ENCODE peak calls at places on chromosome 10, in seven cellular contexts. One of them, this sample, is unnamed.

GRCh38 chr10:128516180-128516579 is 390.0 kb upstream of the MKI67 start:
- DNase-seq in lung: no peak
- DNase-seq in prostate gland: no peak
- DNase-seq in Kasumi-1: no peak
- DNase-seq in stimulated activated naive B cell treated with anti-CD40 and anti-IgM and Interleukin-4, amounts not matched to agents 10 μg/mL and 1 μg/mL and 100 μg/mL, for 72 hours: no peak
- DNase-seq in DMS153: no peak
- DNase-seq in WTC11: no peak
- DNase-seq in this sample: no peak

GRCh38 chr10:129694633-129695356 is 227.8 kb downstream of the MGMT start:
- DNase-seq in lung: no peak
- DNase-seq in prostate gland: no peak
- DNase-seq in Kasumi-1: no peak
- DNase-seq in stimulated activated naive B cell treated with anti-CD40 and anti-IgM and Interleukin-4, amounts not matched to agents 10 μg/mL and 1 μg/mL and 100 μg/mL, for 72 hours: no peak
- DNase-seq in DMS153: no peak
- DNase-seq in WTC11: no peak
- DNase-seq in this sample: peak; percentile 85

GRCh38 chr10:129501652-129502436 is 34.8 kb downstream of the MGMT start:
- DNase-seq in lung: no peak
- DNase-seq in prostate gland: no peak
- DNase-seq in Kasumi-1: no peak
- DNase-seq in stimulated activated naive B cell treated with anti-CD40 and anti-IgM and Interleukin-4, amounts not matched to agents 10 μg/mL and 1 μg/mL and 100 μg/mL, for 72 hours: peak; percentile 59
- DNase-seq in DMS153: no peak
- DNase-seq in WTC11: no peak
- DNase-seq in this sample: no peak

GRCh38 chr10:44477021-44477420 is 92.1 kb upstream of the CXCL12 start:
- DNase-seq in lung: no peak
- DNase-seq in prostate gland: no peak
- DNase-seq in Kasumi-1: no peak
- DNase-seq in stimulated activated naive B cell treated with anti-CD40 and anti-IgM and Interleukin-4, amounts not matched to agents 10 μg/mL and 1 μg/mL and 100 μg/mL, for 72 hours: no peak
- DNase-seq in DMS153: no peak
- DNase-seq in WTC11: no peak
- DNase-seq in this sample: no peak

GRCh38 chr10:116891208-116891607 is 41.9 kb downstream of the ENO4 start:
- DNase-seq in lung: no peak
- DNase-seq in prostate gland: peak; percentile 10
- DNase-seq in Kasumi-1: no peak
- DNase-seq in stimulated activated naive B cell treated with anti-CD40 and anti-IgM and Interleukin-4, amounts not matched to agents 10 μg/mL and 1 μg/mL and 100 μg/mL, for 72 hours: no peak
- DNase-seq in DMS153: no peak
- DNase-seq in WTC11: no peak
- DNase-seq in this sample: no peak

GRCh38 chr10:132712291-132712690 is 73.7 kb downstream of the NKX6-2 start:
- DNase-seq in lung: no peak
- DNase-seq in prostate gland: no peak
- DNase-seq in Kasumi-1: no peak
- DNase-seq in stimulated activated naive B cell treated with anti-CD40 and anti-IgM and Interleukin-4, amounts not matched to agents 10 μg/mL and 1 μg/mL and 100 μg/mL, for 72 hours: no peak
- DNase-seq in DMS153: no peak
- DNase-seq in WTC11: no peak
- DNase-seq in this sample: no peak

GRCh38 chr10:77248104-77248503 is 389.5 kb downstream of the KCNMA1 start:
- DNase-seq in lung: no peak
- DNase-seq in prostate gland: no peak
- DNase-seq in Kasumi-1: no peak
- DNase-seq in stimulated activated naive B cell treated with anti-CD40 and anti-IgM and Interleukin-4, amounts not matched to agents 10 μg/mL and 1 μg/mL and 100 μg/mL, for 72 hours: no peak
- DNase-seq in DMS153: no peak
- DNase-seq in WTC11: peak; percentile 22
- DNase-seq in this sample: no peak

GRCh38 chr10:84511709-84512108 is 183.3 kb downstream of the CCSER2 start:
- DNase-seq in lung: no peak
- DNase-seq in prostate gland: no peak
- DNase-seq in Kasumi-1: no peak
- DNase-seq in stimulated activated naive B cell treated with anti-CD40 and anti-IgM and Interleukin-4, amounts not matched to agents 10 μg/mL and 1 μg/mL and 100 μg/mL, for 72 hours: no peak
- DNase-seq in DMS153: no peak
- DNase-seq in WTC11: no peak
- DNase-seq in this sample: no peak

GRCh38 chr10:98410135-98410743 is 4.7 kb downstream of the PYROXD2 start:
- DNase-seq in lung: no peak
- DNase-seq in prostate gland: no peak
- DNase-seq in Kasumi-1: no peak
- DNase-seq in stimulated activated naive B cell treated with anti-CD40 and anti-IgM and Interleukin-4, amounts not matched to agents 10 μg/mL and 1 μg/mL and 100 μg/mL, for 72 hours: no peak
- DNase-seq in DMS153: no peak
- DNase-seq in WTC11: no peak
- DNase-seq in this sample: no peak

GRCh38 chr10:26199841-26200240 is 16.7 kb upstream of the GAD2 start:
- DNase-seq in lung: no peak
- DNase-seq in prostate gland: no peak
- DNase-seq in Kasumi-1: no peak
- DNase-seq in stimulated activated naive B cell treated with anti-CD40 and anti-IgM and Interleukin-4, amounts not matched to agents 10 μg/mL and 1 μg/mL and 100 μg/mL, for 72 hours: no peak
- DNase-seq in DMS153: peak; percentile 50
- DNase-seq in WTC11: no peak
- DNase-seq in this sample: no peak

GRCh38 chr10:101444058-101444457 is 90.1 kb downstream of the BTRC start:
- DNase-seq in lung: no peak
- DNase-seq in prostate gland: no peak
- DNase-seq in Kasumi-1: peak; percentile 52
- DNase-seq in stimulated activated naive B cell treated with anti-CD40 and anti-IgM and Interleukin-4, amounts not matched to agents 10 μg/mL and 1 μg/mL and 100 μg/mL, for 72 hours: no peak
- DNase-seq in DMS153: no peak
- DNase-seq in WTC11: no peak
- DNase-seq in this sample: no peak

GRCh38 chr10:4138146-4138721 is 353.2 kb upstream of the KLF6 start:
- DNase-seq in lung: no peak
- DNase-seq in prostate gland: no peak
- DNase-seq in Kasumi-1: no peak
- DNase-seq in stimulated activated naive B cell treated with anti-CD40 and anti-IgM and Interleukin-4, amounts not matched to agents 10 μg/mL and 1 μg/mL and 100 μg/mL, for 72 hours: no peak
- DNase-seq in DMS153: no peak
- DNase-seq in WTC11: no peak
- DNase-seq in this sample: no peak

GRCh38 chr10:127017406-127018297 is 112.4 kb downstream of the DOCK1 start:
- DNase-seq in lung: no peak
- DNase-seq in prostate gland: no peak
- DNase-seq in Kasumi-1: no peak
- DNase-seq in stimulated activated naive B cell treated with anti-CD40 and anti-IgM and Interleukin-4, amounts not matched to agents 10 μg/mL and 1 μg/mL and 100 μg/mL, for 72 hours: no peak
- DNase-seq in DMS153: no peak
- DNase-seq in WTC11: no peak
- DNase-seq in this sample: no peak

GRCh38 chr10:127462643-127463295 is 86.3 kb upstream of the NPS start:
- DNase-seq in lung: no peak
- DNase-seq in prostate gland: no peak
- DNase-seq in Kasumi-1: no peak
- DNase-seq in stimulated activated naive B cell treated with anti-CD40 and anti-IgM and Interleukin-4, amounts not matched to agents 10 μg/mL and 1 μg/mL and 100 μg/mL, for 72 hours: no peak
- DNase-seq in DMS153: peak; percentile 93
- DNase-seq in WTC11: no peak
- DNase-seq in this sample: no peak

GRCh38 chr10:124200011-124200410 is 106.6 kb upstream of the CHST15 start:
- DNase-seq in lung: no peak
- DNase-seq in prostate gland: no peak
- DNase-seq in Kasumi-1: no peak
- DNase-seq in stimulated activated naive B cell treated with anti-CD40 and anti-IgM and Interleukin-4, amounts not matched to agents 10 μg/mL and 1 μg/mL and 100 μg/mL, for 72 hours: no peak
- DNase-seq in DMS153: no peak
- DNase-seq in WTC11: no peak
- DNase-seq in this sample: no peak

GRCh38 chr10:112126901-112127300 is 56.7 kb downstream of the GPAM start:
- DNase-seq in lung: no peak
- DNase-seq in prostate gland: no peak
- DNase-seq in Kasumi-1: no peak
- DNase-seq in stimulated activated naive B cell treated with anti-CD40 and anti-IgM and Interleukin-4, amounts not matched to agents 10 μg/mL and 1 μg/mL and 100 μg/mL, for 72 hours: no peak
- DNase-seq in DMS153: no peak
- DNase-seq in WTC11: no peak
- DNase-seq in this sample: no peak

GRCh38 chr10:25157650-25158049 is 17.2 kb upstream of the GPR158 start:
- DNase-seq in lung: no peak
- DNase-seq in prostate gland: no peak
- DNase-seq in Kasumi-1: no peak
- DNase-seq in stimulated activated naive B cell treated with anti-CD40 and anti-IgM and Interleukin-4, amounts not matched to agents 10 μg/mL and 1 μg/mL and 100 μg/mL, for 72 hours: no peak
- DNase-seq in DMS153: no peak
- DNase-seq in WTC11: no peak
- DNase-seq in this sample: no peak

GRCh38 chr10:84938117-84938905 is 609.9 kb downstream of the CCSER2 start:
- DNase-seq in lung: peak; percentile 31
- DNase-seq in prostate gland: no peak
- DNase-seq in Kasumi-1: no peak
- DNase-seq in stimulated activated naive B cell treated with anti-CD40 and anti-IgM and Interleukin-4, amounts not matched to agents 10 μg/mL and 1 μg/mL and 100 μg/mL, for 72 hours: no peak
- DNase-seq in DMS153: no peak
- DNase-seq in WTC11: no peak
- DNase-seq in this sample: no peak

GRCh38 chr10:42926831-42927230 is 144.2 kb downstream of the BMS1 start:
- DNase-seq in lung: no peak
- DNase-seq in prostate gland: no peak
- DNase-seq in Kasumi-1: no peak
- DNase-seq in stimulated activated naive B cell treated with anti-CD40 and anti-IgM and Interleukin-4, amounts not matched to agents 10 μg/mL and 1 μg/mL and 100 μg/mL, for 72 hours: no peak
- DNase-seq in DMS153: no peak
- DNase-seq in WTC11: peak; percentile 71
- DNase-seq in this sample: no peak

GRCh38 chr10:71266147-71266917 is 52.7 kb upstream of the SLC29A3 start:
- DNase-seq in lung: peak; percentile 44
- DNase-seq in prostate gland: no peak
- DNase-seq in Kasumi-1: no peak
- DNase-seq in stimulated activated naive B cell treated with anti-CD40 and anti-IgM and Interleukin-4, amounts not matched to agents 10 μg/mL and 1 μg/mL and 100 μg/mL, for 72 hours: no peak
- DNase-seq in DMS153: peak; percentile 53
- DNase-seq in WTC11: peak; percentile 48
- DNase-seq in this sample: peak; percentile 75

GRCh38 chr10:79221110-79222051 is 125.9 kb upstream of the PPIF start:
- DNase-seq in lung: no peak
- DNase-seq in prostate gland: peak; percentile 37
- DNase-seq in Kasumi-1: no peak
- DNase-seq in stimulated activated naive B cell treated with anti-CD40 and anti-IgM and Interleukin-4, amounts not matched to agents 10 μg/mL and 1 μg/mL and 100 μg/mL, for 72 hours: no peak
- DNase-seq in DMS153: peak; percentile 40
- DNase-seq in WTC11: peak; percentile 40
- DNase-seq in this sample: peak; percentile 76

GRCh38 chr10:3406556-3406955 is 234.0 kb upstream of the PITRM1 start:
- DNase-seq in lung: no peak
- DNase-seq in prostate gland: no peak
- DNase-seq in Kasumi-1: no peak
- DNase-seq in stimulated activated naive B cell treated with anti-CD40 and anti-IgM and Interleukin-4, amounts not matched to agents 10 μg/mL and 1 μg/mL and 100 μg/mL, for 72 hours: no peak
- DNase-seq in DMS153: no peak
- DNase-seq in WTC11: no peak
- DNase-seq in this sample: no peak

GRCh38 chr10:3186365-3186764 is 13.8 kb upstream of the PITRM1 start:
- DNase-seq in lung: no peak
- DNase-seq in prostate gland: no peak
- DNase-seq in Kasumi-1: no peak
- DNase-seq in stimulated activated naive B cell treated with anti-CD40 and anti-IgM and Interleukin-4, amounts not matched to agents 10 μg/mL and 1 μg/mL and 100 μg/mL, for 72 hours: no peak
- DNase-seq in DMS153: no peak
- DNase-seq in WTC11: no peak
- DNase-seq in this sample: no peak

GRCh38 chr10:24346877-24347505 is 138.1 kb downstream of the KIAA1217 start:
- DNase-seq in lung: no peak
- DNase-seq in prostate gland: no peak
- DNase-seq in Kasumi-1: no peak
- DNase-seq in stimulated activated naive B cell treated with anti-CD40 and anti-IgM and Interleukin-4, amounts not matched to agents 10 μg/mL and 1 μg/mL and 100 μg/mL, for 72 hours: no peak
- DNase-seq in DMS153: no peak
- DNase-seq in WTC11: no peak
- DNase-seq in this sample: no peak

GRCh38 chr10:119313645-119314044 is 106.3 kb downstream of the GRK5 start:
- DNase-seq in lung: no peak
- DNase-seq in prostate gland: no peak
- DNase-seq in Kasumi-1: no peak
- DNase-seq in stimulated activated naive B cell treated with anti-CD40 and anti-IgM and Interleukin-4, amounts not matched to agents 10 μg/mL and 1 μg/mL and 100 μg/mL, for 72 hours: peak; percentile 85
- DNase-seq in DMS153: no peak
- DNase-seq in WTC11: no peak
- DNase-seq in this sample: no peak

GRCh38 chr10:70053896-70054641 is 1.4 kb downstream of the MACROH2A2 start:
- DNase-seq in lung: no peak
- DNase-seq in prostate gland: no peak
- DNase-seq in Kasumi-1: no peak
- DNase-seq in stimulated activated naive B cell treated with anti-CD40 and anti-IgM and Interleukin-4, amounts not matched to agents 10 μg/mL and 1 μg/mL and 100 μg/mL, for 72 hours: no peak
- DNase-seq in DMS153: no peak
- DNase-seq in WTC11: peak; percentile 70
- DNase-seq in this sample: no peak

GRCh38 chr10:35327770-35328403 is 8.4 kb upstream of the CCNY start:
- DNase-seq in lung: no peak
- DNase-seq in prostate gland: no peak
- DNase-seq in Kasumi-1: no peak
- DNase-seq in stimulated activated naive B cell treated with anti-CD40 and anti-IgM and Interleukin-4, amounts not matched to agents 10 μg/mL and 1 μg/mL and 100 μg/mL, for 72 hours: no peak
- DNase-seq in DMS153: no peak
- DNase-seq in WTC11: no peak
- DNase-seq in this sample: no peak

This sample was measured in ureter.